ENCODE peak calls at places on chromosome 22, in nine cellular contexts. One of them, this sample, is unnamed.

GRCh38 chr22:32880906-32881596 is 79.5 kb downstream of the TIMP3 start:
- DNase-seq in Caco-2: no peak
- DNase-seq in hypothalamus: no peak
- DNase-seq in naive thymus-derived CD8-positive, alpha-beta T cell: no peak
- DNase-seq in GDM1: peak
- DNase-seq in HTR-8/SVneo: peak
- DNase-seq in bronchial epithelial cell: peak
- DNase-seq in HFFc6: peak
- DNase-seq in ELR: peak
- DNase-seq in this sample: peak

GRCh38 chr22:39675907-39676306 is 105.4 kb downstream of the CACNA1I start:
- DNase-seq in HFFc6: no peak
- DNase-seq in bronchial epithelial cell: no peak
- DNase-seq in GDM1: no peak
- DNase-seq in Caco-2: no peak
- DNase-seq in HTR-8/SVneo: no peak
- DNase-seq in naive thymus-derived CD8-positive, alpha-beta T cell: no peak
- DNase-seq in hypothalamus: no peak
- DNase-seq in ELR: no peak
- DNase-seq in this sample: no peak

GRCh38 chr22:37210041-37210803 is 2.1 kb downstream of the SSTR3 start:
- DNase-seq in hypothalamus: no peak
- DNase-seq in HFFc6: no peak
- DNase-seq in ELR: no peak
- DNase-seq in Caco-2: peak
- DNase-seq in naive thymus-derived CD8-positive, alpha-beta T cell: peak
- DNase-seq in bronchial epithelial cell: no peak
- DNase-seq in GDM1: no peak
- DNase-seq in HTR-8/SVneo: no peak
- DNase-seq in this sample: no peak

GRCh38 chr22:31911565-31912401 is 32.6 kb upstream of the YWHAH start:
- DNase-seq in Caco-2: peak
- DNase-seq in naive thymus-derived CD8-positive, alpha-beta T cell: no peak
- DNase-seq in ELR: no peak
- DNase-seq in bronchial epithelial cell: no peak
- DNase-seq in GDM1: no peak
- DNase-seq in HFFc6: no peak
- DNase-seq in HTR-8/SVneo: no peak
- DNase-seq in hypothalamus: no peak
- DNase-seq in this sample: no peak

GRCh38 chr22:44023404-44024287 is 456 bp upstream of the PARVB start:
- DNase-seq in HTR-8/SVneo: peak
- DNase-seq in Caco-2: peak
- DNase-seq in ELR: peak
- DNase-seq in naive thymus-derived CD8-positive, alpha-beta T cell: no peak
- DNase-seq in bronchial epithelial cell: no peak
- DNase-seq in GDM1: no peak
- DNase-seq in hypothalamus: no peak
- DNase-seq in HFFc6: no peak
- DNase-seq in this sample: peak

GRCh38 chr22:25166266-25167056 is 33.2 kb upstream of the CRYBB3 start:
- DNase-seq in GDM1: no peak
- DNase-seq in HTR-8/SVneo: no peak
- DNase-seq in Caco-2: no peak
- DNase-seq in ELR: no peak
- DNase-seq in hypothalamus: no peak
- DNase-seq in bronchial epithelial cell: no peak
- DNase-seq in HFFc6: no peak
- DNase-seq in naive thymus-derived CD8-positive, alpha-beta T cell: no peak
- DNase-seq in this sample: no peak

GRCh38 chr22:37503850-37504249 is 15.4 kb downstream of the CARD10 start:
- DNase-seq in naive thymus-derived CD8-positive, alpha-beta T cell: no peak
- DNase-seq in HTR-8/SVneo: no peak
- DNase-seq in GDM1: no peak
- DNase-seq in ELR: no peak
- DNase-seq in bronchial epithelial cell: no peak
- DNase-seq in hypothalamus: no peak
- DNase-seq in HFFc6: no peak
- DNase-seq in Caco-2: no peak
- DNase-seq in this sample: no peak

GRCh38 chr22:38110863-38111852 is 674 bp upstream of the BAIAP2L2 start:
- DNase-seq in HTR-8/SVneo: no peak
- DNase-seq in ELR: no peak
- DNase-seq in naive thymus-derived CD8-positive, alpha-beta T cell: no peak
- DNase-seq in bronchial epithelial cell: no peak
- DNase-seq in hypothalamus: no peak
- DNase-seq in GDM1: no peak
- DNase-seq in Caco-2: peak
- DNase-seq in HFFc6: no peak
- DNase-seq in this sample: peak

GRCh38 chr22:35838849-35839646 is 121.4 kb downstream of the APOL5 start:
- DNase-seq in HTR-8/SVneo: no peak
- DNase-seq in hypothalamus: no peak
- DNase-seq in GDM1: no peak
- DNase-seq in bronchial epithelial cell: peak
- DNase-seq in naive thymus-derived CD8-positive, alpha-beta T cell: no peak
- DNase-seq in ELR: peak
- DNase-seq in HFFc6: peak
- DNase-seq in Caco-2: peak
- DNase-seq in this sample: peak

GRCh38 chr22:18109410-18110193 is 1.0 kb upstream of the TUBA8 start:
- DNase-seq in HTR-8/SVneo: no peak
- DNase-seq in bronchial epithelial cell: no peak
- DNase-seq in naive thymus-derived CD8-positive, alpha-beta T cell: no peak
- DNase-seq in hypothalamus: no peak
- DNase-seq in Caco-2: no peak
- DNase-seq in GDM1: no peak
- DNase-seq in HFFc6: no peak
- DNase-seq in ELR: no peak
- DNase-seq in this sample: no peak

GRCh38 chr22:50267591-50268390 is 2.4 kb downstream of the MAPK11 start:
- DNase-seq in bronchial epithelial cell: peak
- DNase-seq in naive thymus-derived CD8-positive, alpha-beta T cell: no peak
- DNase-seq in Caco-2: peak
- DNase-seq in ELR: peak
- DNase-seq in GDM1: no peak
- DNase-seq in hypothalamus: no peak
- DNase-seq in HTR-8/SVneo: no peak
- DNase-seq in HFFc6: peak
- DNase-seq in this sample: no peak

GRCh38 chr22:22229683-22230420 is 14.7 kb upstream of the VPREB1 start:
- DNase-seq in naive thymus-derived CD8-positive, alpha-beta T cell: no peak
- DNase-seq in bronchial epithelial cell: no peak
- DNase-seq in ELR: no peak
- DNase-seq in HFFc6: no peak
- DNase-seq in GDM1: no peak
- DNase-seq in hypothalamus: no peak
- DNase-seq in HTR-8/SVneo: no peak
- DNase-seq in Caco-2: no peak
- DNase-seq in this sample: no peak

GRCh38 chr22:28813772-28814518 is 13.6 kb upstream of the XBP1 start:
- DNase-seq in bronchial epithelial cell: no peak
- DNase-seq in naive thymus-derived CD8-positive, alpha-beta T cell: no peak
- DNase-seq in GDM1: peak
- DNase-seq in hypothalamus: no peak
- DNase-seq in HTR-8/SVneo: no peak
- DNase-seq in Caco-2: peak
- DNase-seq in ELR: no peak
- DNase-seq in HFFc6: no peak
- DNase-seq in this sample: no peak

GRCh38 chr22:41436322-41437113 is 10.1 kb downstream of the TOB2 start:
- DNase-seq in naive thymus-derived CD8-positive, alpha-beta T cell: no peak
- DNase-seq in ELR: no peak
- DNase-seq in Caco-2: no peak
- DNase-seq in bronchial epithelial cell: no peak
- DNase-seq in hypothalamus: no peak
- DNase-seq in HTR-8/SVneo: no peak
- DNase-seq in GDM1: no peak
- DNase-seq in HFFc6: no peak
- DNase-seq in this sample: no peak

GRCh38 chr22:32106930-32107329 is 52.2 kb downstream of the C22orf42 start:
- DNase-seq in hypothalamus: no peak
- DNase-seq in bronchial epithelial cell: peak
- DNase-seq in Caco-2: no peak
- DNase-seq in naive thymus-derived CD8-positive, alpha-beta T cell: no peak
- DNase-seq in HTR-8/SVneo: no peak
- DNase-seq in HFFc6: no peak
- DNase-seq in ELR: peak
- DNase-seq in GDM1: no peak
- DNase-seq in this sample: peak

GRCh38 chr22:23849009-23850006 is 8.4 kb upstream of the SLC2A11 start:
- DNase-seq in bronchial epithelial cell: peak
- DNase-seq in naive thymus-derived CD8-positive, alpha-beta T cell: peak
- DNase-seq in hypothalamus: peak
- DNase-seq in HFFc6: peak
- DNase-seq in HTR-8/SVneo: peak
- DNase-seq in GDM1: peak
- DNase-seq in ELR: peak
- DNase-seq in Caco-2: peak
- DNase-seq in this sample: peak

GRCh38 chr22:43168416-43169309 is 17.3 kb downstream of the TSPO start:
- DNase-seq in HTR-8/SVneo: no peak
- DNase-seq in GDM1: no peak
- DNase-seq in naive thymus-derived CD8-positive, alpha-beta T cell: no peak
- DNase-seq in bronchial epithelial cell: no peak
- DNase-seq in Caco-2: no peak
- DNase-seq in ELR: peak
- DNase-seq in hypothalamus: no peak
- DNase-seq in HFFc6: peak
- DNase-seq in this sample: no peak

GRCh38 chr22:38075105-38075825 is 8.7 kb downstream of the SLC16A8 start:
- DNase-seq in HTR-8/SVneo: no peak
- DNase-seq in ELR: no peak
- DNase-seq in GDM1: no peak
- DNase-seq in naive thymus-derived CD8-positive, alpha-beta T cell: no peak
- DNase-seq in bronchial epithelial cell: no peak
- DNase-seq in Caco-2: no peak
- DNase-seq in hypothalamus: no peak
- DNase-seq in HFFc6: no peak
- DNase-seq in this sample: no peak

GRCh38 chr22:46240073-46240472 is 10.0 kb downstream of the CDPF1 start:
- DNase-seq in GDM1: no peak
- DNase-seq in HFFc6: no peak
- DNase-seq in HTR-8/SVneo: no peak
- DNase-seq in Caco-2: no peak
- DNase-seq in hypothalamus: no peak
- DNase-seq in naive thymus-derived CD8-positive, alpha-beta T cell: peak
- DNase-seq in ELR: no peak
- DNase-seq in bronchial epithelial cell: no peak
- DNase-seq in this sample: no peak

GRCh38 chr22:44042822-44043221 is 18.7 kb downstream of the PARVB start:
- DNase-seq in Caco-2: no peak
- DNase-seq in HFFc6: no peak
- DNase-seq in hypothalamus: no peak
- DNase-seq in bronchial epithelial cell: no peak
- DNase-seq in ELR: no peak
- DNase-seq in HTR-8/SVneo: no peak
- DNase-seq in naive thymus-derived CD8-positive, alpha-beta T cell: no peak
- DNase-seq in GDM1: no peak
- DNase-seq in this sample: no peak

GRCh38 chr22:48826546-48826945 is 1001.1 kb downstream of the BRD1 start:
- DNase-seq in GDM1: no peak
- DNase-seq in ELR: no peak
- DNase-seq in hypothalamus: no peak
- DNase-seq in HFFc6: no peak
- DNase-seq in bronchial epithelial cell: no peak
- DNase-seq in HTR-8/SVneo: no peak
- DNase-seq in Caco-2: peak
- DNase-seq in naive thymus-derived CD8-positive, alpha-beta T cell: no peak
- DNase-seq in this sample: no peak

GRCh38 chr22:17811119-17811518 is 36.9 kb upstream of the BID start:
- DNase-seq in bronchial epithelial cell: no peak
- DNase-seq in GDM1: no peak
- DNase-seq in ELR: no peak
- DNase-seq in HFFc6: no peak
- DNase-seq in naive thymus-derived CD8-positive, alpha-beta T cell: no peak
- DNase-seq in Caco-2: no peak
- DNase-seq in HTR-8/SVneo: no peak
- DNase-seq in hypothalamus: no peak
- DNase-seq in this sample: no peak

GRCh38 chr22:19723990-19724827 is 870 bp downstream of the GP1BB start:
- DNase-seq in bronchial epithelial cell: no peak
- DNase-seq in HFFc6: no peak
- DNase-seq in hypothalamus: no peak
- DNase-seq in ELR: no peak
- DNase-seq in HTR-8/SVneo: no peak
- DNase-seq in Caco-2: no peak
- DNase-seq in GDM1: no peak
- DNase-seq in naive thymus-derived CD8-positive, alpha-beta T cell: no peak
- DNase-seq in this sample: peak